ENCODE peak calls at places on chromosomes 3 and 15, in five cellular contexts. F is DMS79 treated with DMSO at 0.1 percent for 48 hours, V is NCI-H1092, X is HTR-8/SVneo, D is NAMALWA. U is an unnamed sample.

GRCh38 chr3:196518999-196519737 is 4.0 kb upstream of the SMCO1 start:
- DNase-seq in F (no peak), V (no peak), X (no peak), D (peak), U (peak)

GRCh38 chr3:158780795-158781590 is 20.9 kb upstream of the MFSD1 start:
- DNase-seq in F (no peak), V (no peak), X (no peak), D (no peak), U (no peak)

GRCh38 chr3:42692667-42693529 is 7.6 kb downstream of the KLHL40 start:
- DNase-seq in F (no peak), V (no peak), X (no peak), D (no peak), U (peak)

GRCh38 chr15:58472821-58473581 is 41.2 kb downstream of the LIPC start:
- DNase-seq in F (no peak), V (no peak), X (no peak), D (no peak), U (no peak)

GRCh38 chr15:89119489-89120478 is 31.5 kb downstream of the ABHD2 start:
- DNase-seq in F (no peak), V (no peak), X (no peak), D (no peak), U (no peak)

GRCh38 chr3:126396536-126396935 is 1.8 kb downstream of the CFAP100 start:
- DNase-seq in F (no peak), V (no peak), X (no peak), D (no peak), U (no peak)

GRCh38 chr3:21665444-21665843 is 85.6 kb downstream of the ZNF385D start:
- DNase-seq in F (no peak), V (no peak), X (no peak), D (no peak), U (no peak)

GRCh38 chr15:72782993-72783562 is 480 bp downstream of the ADPGK start:
- DNase-seq in F (no peak), V (no peak), X (no peak), D (peak), U (peak)

GRCh38 chr3:38649500-38650247 is at the start of gene SCN5A:
- DNase-seq in F (no peak), V (no peak), X (peak), D (no peak), U (peak)

GRCh38 chr3:170506556-170506955 is 79.3 kb downstream of the SLC7A14 start:
- DNase-seq in F (peak), V (no peak), X (no peak), D (no peak), U (no peak)

GRCh38 chr3:57951106-57951882 is 56.9 kb upstream of the FLNB start:
- DNase-seq in F (no peak), V (no peak), X (peak), D (no peak), U (peak)

GRCh38 chr3:67516496-67516895 is 137.9 kb downstream of the SUCLG2 start:
- DNase-seq in F (no peak), V (no peak), X (no peak), D (no peak), U (no peak)

GRCh38 chr15:93072440-93073394 is 16.3 kb downstream of the RGMA start:
- DNase-seq in F (peak), V (no peak), X (peak), D (no peak), U (peak)

GRCh38 chr3:14227866-14228265 is 49.2 kb downstream of the LSM3 start:
- DNase-seq in F (no peak), V (no peak), X (no peak), D (no peak), U (no peak)

GRCh38 chr15:56215769-56216168 is 27.9 kb downstream of the RFX7 start:
- DNase-seq in F (peak), V (no peak), X (no peak), D (no peak), U (no peak)

GRCh38 chr15:92617197-92618037 is 38.2 kb downstream of the FAM174B start:
- DNase-seq in F (peak), V (peak), X (no peak), D (no peak), U (peak)

GRCh38 chr15:43239732-43240491 is 19.1 kb upstream of the EPB42 start:
- DNase-seq in F (no peak), V (no peak), X (no peak), D (no peak), U (no peak)

GRCh38 chr3:31503456-31503855 is 29.3 kb upstream of the STT3B start:
- DNase-seq in F (no peak), V (no peak), X (no peak), D (no peak), U (no peak)